ENCODE peak calls at places on chromosomes 7 and 10, in ten cellular contexts. One of them, this sample, is unnamed.

GRCh38 chr7:115014794-115015193 is 92.9 kb downstream of the MDFIC start:
- DNase-seq in activated B cell treated with CpG ODN at 0.5 μM for 24 hours: no peak
- DNase-seq in stimulated activated CD8-positive, alpha-beta memory T cell treated with anti-CD3 and anti-CD28 coated beads, Interleukin-4, amount 100 ng/mL, for 24 hours: no peak
- DNase-seq in activated T-helper 1 cell treated with anti-CD3 and anti-CD28 coated beads, Interleukin-12 subunit alpha, Interleukin-12 subunit beta, Interleukin-2, Interleukin-4 antibody, amounts not matched to agents 30 ng/mL and 10 ng/mL and 1 ng/mL, durations not matched to agents 14 hours and 24 hours and 36 hours: no peak
- DNase-seq in GM23248: no peak
- DNase-seq in stimulated activated CD4-positive, alpha-beta T cell treated with anti-CD3 and anti-CD28 coated beads, Interleukin-15, amount 100 ng/mL, for 1 hour: no peak
- DNase-seq in NT2/D1: no peak
- DNase-seq in activated T-cell treated with anti-CD3 and anti-CD28 coated beads, Interleukin-2, amount 50 U/mL, for 72 hours: no peak
- DNase-seq in brain microvascular endothelial cell: no peak
- DNase-seq in choroid plexus epithelial cell: no peak
- DNase-seq in this sample: no peak

GRCh38 chr10:122163182-122164027 is 107.7 kb upstream of the BTBD16 start:
- DNase-seq in activated B cell treated with CpG ODN at 0.5 μM for 24 hours: no peak
- DNase-seq in stimulated activated CD4-positive, alpha-beta T cell treated with anti-CD3 and anti-CD28 coated beads, Interleukin-15, amount 100 ng/mL, for 1 hour: no peak
- DNase-seq in activated T-helper 1 cell treated with anti-CD3 and anti-CD28 coated beads, Interleukin-12 subunit alpha, Interleukin-12 subunit beta, Interleukin-2, Interleukin-4 antibody, amounts not matched to agents 30 ng/mL and 10 ng/mL and 1 ng/mL, durations not matched to agents 14 hours and 24 hours and 36 hours: no peak
- DNase-seq in stimulated activated CD8-positive, alpha-beta memory T cell treated with anti-CD3 and anti-CD28 coated beads, Interleukin-4, amount 100 ng/mL, for 24 hours: no peak
- DNase-seq in activated T-cell treated with anti-CD3 and anti-CD28 coated beads, Interleukin-2, amount 50 U/mL, for 72 hours: no peak
- DNase-seq in choroid plexus epithelial cell: no peak
- DNase-seq in brain microvascular endothelial cell: no peak
- DNase-seq in GM23248: peak; percentile 71
- DNase-seq in NT2/D1: peak; percentile 86
- DNase-seq in this sample: peak; percentile 19

GRCh38 chr7:18356195-18356645 is 139.3 kb upstream of the HDAC9 start:
- DNase-seq in activated B cell treated with CpG ODN at 0.5 μM for 24 hours: no peak
- DNase-seq in NT2/D1: no peak
- DNase-seq in stimulated activated CD4-positive, alpha-beta T cell treated with anti-CD3 and anti-CD28 coated beads, Interleukin-15, amount 100 ng/mL, for 1 hour: no peak
- DNase-seq in choroid plexus epithelial cell: peak; percentile 53
- DNase-seq in brain microvascular endothelial cell: no peak
- DNase-seq in activated T-helper 1 cell treated with anti-CD3 and anti-CD28 coated beads, Interleukin-12 subunit alpha, Interleukin-12 subunit beta, Interleukin-2, Interleukin-4 antibody, amounts not matched to agents 30 ng/mL and 10 ng/mL and 1 ng/mL, durations not matched to agents 14 hours and 24 hours and 36 hours: no peak
- DNase-seq in activated T-cell treated with anti-CD3 and anti-CD28 coated beads, Interleukin-2, amount 50 U/mL, for 72 hours: no peak
- DNase-seq in GM23248: peak; percentile 56
- DNase-seq in stimulated activated CD8-positive, alpha-beta memory T cell treated with anti-CD3 and anti-CD28 coated beads, Interleukin-4, amount 100 ng/mL, for 24 hours: no peak
- DNase-seq in this sample: peak; percentile 43

GRCh38 chr7:36310897-36311296 is 78.8 kb upstream of the ANLN start:
- DNase-seq in NT2/D1: no peak
- DNase-seq in choroid plexus epithelial cell: no peak
- DNase-seq in stimulated activated CD8-positive, alpha-beta memory T cell treated with anti-CD3 and anti-CD28 coated beads, Interleukin-4, amount 100 ng/mL, for 24 hours: no peak
- DNase-seq in brain microvascular endothelial cell: no peak
- DNase-seq in stimulated activated CD4-positive, alpha-beta T cell treated with anti-CD3 and anti-CD28 coated beads, Interleukin-15, amount 100 ng/mL, for 1 hour: no peak
- DNase-seq in activated B cell treated with CpG ODN at 0.5 μM for 24 hours: no peak
- DNase-seq in activated T-helper 1 cell treated with anti-CD3 and anti-CD28 coated beads, Interleukin-12 subunit alpha, Interleukin-12 subunit beta, Interleukin-2, Interleukin-4 antibody, amounts not matched to agents 30 ng/mL and 10 ng/mL and 1 ng/mL, durations not matched to agents 14 hours and 24 hours and 36 hours: no peak
- DNase-seq in activated T-cell treated with anti-CD3 and anti-CD28 coated beads, Interleukin-2, amount 50 U/mL, for 72 hours: no peak
- DNase-seq in GM23248: no peak
- DNase-seq in this sample: no peak

GRCh38 chr10:74163313-74164068 is 12.5 kb downstream of the ADK start:
- DNase-seq in GM23248: no peak
- DNase-seq in brain microvascular endothelial cell: no peak
- DNase-seq in choroid plexus epithelial cell: no peak
- DNase-seq in stimulated activated CD4-positive, alpha-beta T cell treated with anti-CD3 and anti-CD28 coated beads, Interleukin-15, amount 100 ng/mL, for 1 hour: no peak
- DNase-seq in NT2/D1: no peak
- DNase-seq in stimulated activated CD8-positive, alpha-beta memory T cell treated with anti-CD3 and anti-CD28 coated beads, Interleukin-4, amount 100 ng/mL, for 24 hours: no peak
- DNase-seq in activated T-cell treated with anti-CD3 and anti-CD28 coated beads, Interleukin-2, amount 50 U/mL, for 72 hours: no peak
- DNase-seq in activated T-helper 1 cell treated with anti-CD3 and anti-CD28 coated beads, Interleukin-12 subunit alpha, Interleukin-12 subunit beta, Interleukin-2, Interleukin-4 antibody, amounts not matched to agents 30 ng/mL and 10 ng/mL and 1 ng/mL, durations not matched to agents 14 hours and 24 hours and 36 hours: no peak
- DNase-seq in activated B cell treated with CpG ODN at 0.5 μM for 24 hours: no peak
- DNase-seq in this sample: no peak

GRCh38 chr10:96767611-96768010 is 47.3 kb upstream of the PIK3AP1 start:
- DNase-seq in activated B cell treated with CpG ODN at 0.5 μM for 24 hours: no peak
- DNase-seq in activated T-cell treated with anti-CD3 and anti-CD28 coated beads, Interleukin-2, amount 50 U/mL, for 72 hours: no peak
- DNase-seq in stimulated activated CD8-positive, alpha-beta memory T cell treated with anti-CD3 and anti-CD28 coated beads, Interleukin-4, amount 100 ng/mL, for 24 hours: no peak
- DNase-seq in stimulated activated CD4-positive, alpha-beta T cell treated with anti-CD3 and anti-CD28 coated beads, Interleukin-15, amount 100 ng/mL, for 1 hour: no peak
- DNase-seq in NT2/D1: no peak
- DNase-seq in choroid plexus epithelial cell: no peak
- DNase-seq in brain microvascular endothelial cell: no peak
- DNase-seq in GM23248: peak; percentile 13
- DNase-seq in activated T-helper 1 cell treated with anti-CD3 and anti-CD28 coated beads, Interleukin-12 subunit alpha, Interleukin-12 subunit beta, Interleukin-2, Interleukin-4 antibody, amounts not matched to agents 30 ng/mL and 10 ng/mL and 1 ng/mL, durations not matched to agents 14 hours and 24 hours and 36 hours: no peak
- DNase-seq in this sample: no peak

GRCh38 chr7:120991570-120991969 is 3.1 kb downstream of the CPED1 start:
- DNase-seq in activated T-cell treated with anti-CD3 and anti-CD28 coated beads, Interleukin-2, amount 50 U/mL, for 72 hours: no peak
- DNase-seq in activated B cell treated with CpG ODN at 0.5 μM for 24 hours: no peak
- DNase-seq in NT2/D1: no peak
- DNase-seq in activated T-helper 1 cell treated with anti-CD3 and anti-CD28 coated beads, Interleukin-12 subunit alpha, Interleukin-12 subunit beta, Interleukin-2, Interleukin-4 antibody, amounts not matched to agents 30 ng/mL and 10 ng/mL and 1 ng/mL, durations not matched to agents 14 hours and 24 hours and 36 hours: no peak
- DNase-seq in brain microvascular endothelial cell: no peak
- DNase-seq in GM23248: peak; percentile 79
- DNase-seq in choroid plexus epithelial cell: peak; percentile 72
- DNase-seq in stimulated activated CD4-positive, alpha-beta T cell treated with anti-CD3 and anti-CD28 coated beads, Interleukin-15, amount 100 ng/mL, for 1 hour: no peak
- DNase-seq in stimulated activated CD8-positive, alpha-beta memory T cell treated with anti-CD3 and anti-CD28 coated beads, Interleukin-4, amount 100 ng/mL, for 24 hours: no peak
- DNase-seq in this sample: no peak

GRCh38 chr10:102917314-102917961 is 656 bp upstream of the CNNM2 start:
- DNase-seq in GM23248: peak; percentile 88
- DNase-seq in brain microvascular endothelial cell: peak; percentile 48
- DNase-seq in stimulated activated CD8-positive, alpha-beta memory T cell treated with anti-CD3 and anti-CD28 coated beads, Interleukin-4, amount 100 ng/mL, for 24 hours: peak; percentile 71
- DNase-seq in NT2/D1: peak; percentile 36
- DNase-seq in activated B cell treated with CpG ODN at 0.5 μM for 24 hours: peak; percentile 76
- DNase-seq in choroid plexus epithelial cell: peak; percentile 78
- DNase-seq in activated T-cell treated with anti-CD3 and anti-CD28 coated beads, Interleukin-2, amount 50 U/mL, for 72 hours: peak; percentile 89
- DNase-seq in stimulated activated CD4-positive, alpha-beta T cell treated with anti-CD3 and anti-CD28 coated beads, Interleukin-15, amount 100 ng/mL, for 1 hour: peak; percentile 63
- DNase-seq in activated T-helper 1 cell treated with anti-CD3 and anti-CD28 coated beads, Interleukin-12 subunit alpha, Interleukin-12 subunit beta, Interleukin-2, Interleukin-4 antibody, amounts not matched to agents 30 ng/mL and 10 ng/mL and 1 ng/mL, durations not matched to agents 14 hours and 24 hours and 36 hours: peak; percentile 78
- DNase-seq in this sample: no peak

GRCh38 chr10:43348511-43349312 is 22.7 kb upstream of the FXYD4 start:
- DNase-seq in stimulated activated CD8-positive, alpha-beta memory T cell treated with anti-CD3 and anti-CD28 coated beads, Interleukin-4, amount 100 ng/mL, for 24 hours: peak; percentile 72
- DNase-seq in activated T-helper 1 cell treated with anti-CD3 and anti-CD28 coated beads, Interleukin-12 subunit alpha, Interleukin-12 subunit beta, Interleukin-2, Interleukin-4 antibody, amounts not matched to agents 30 ng/mL and 10 ng/mL and 1 ng/mL, durations not matched to agents 14 hours and 24 hours and 36 hours: peak; percentile 80
- DNase-seq in activated T-cell treated with anti-CD3 and anti-CD28 coated beads, Interleukin-2, amount 50 U/mL, for 72 hours: peak; percentile 84
- DNase-seq in activated B cell treated with CpG ODN at 0.5 μM for 24 hours: peak; percentile 59
- DNase-seq in NT2/D1: peak; percentile 80
- DNase-seq in brain microvascular endothelial cell: peak; percentile 75
- DNase-seq in GM23248: peak; percentile 88
- DNase-seq in choroid plexus epithelial cell: peak; percentile 87
- DNase-seq in stimulated activated CD4-positive, alpha-beta T cell treated with anti-CD3 and anti-CD28 coated beads, Interleukin-15, amount 100 ng/mL, for 1 hour: peak; percentile 77
- DNase-seq in this sample: peak; percentile 63

GRCh38 chr10:93629636-93630291 is 17.4 kb downstream of the PDE6C start:
- DNase-seq in stimulated activated CD4-positive, alpha-beta T cell treated with anti-CD3 and anti-CD28 coated beads, Interleukin-15, amount 100 ng/mL, for 1 hour: no peak
- DNase-seq in GM23248: no peak
- DNase-seq in brain microvascular endothelial cell: no peak
- DNase-seq in stimulated activated CD8-positive, alpha-beta memory T cell treated with anti-CD3 and anti-CD28 coated beads, Interleukin-4, amount 100 ng/mL, for 24 hours: no peak
- DNase-seq in activated T-helper 1 cell treated with anti-CD3 and anti-CD28 coated beads, Interleukin-12 subunit alpha, Interleukin-12 subunit beta, Interleukin-2, Interleukin-4 antibody, amounts not matched to agents 30 ng/mL and 10 ng/mL and 1 ng/mL, durations not matched to agents 14 hours and 24 hours and 36 hours: no peak
- DNase-seq in activated T-cell treated with anti-CD3 and anti-CD28 coated beads, Interleukin-2, amount 50 U/mL, for 72 hours: no peak
- DNase-seq in activated B cell treated with CpG ODN at 0.5 μM for 24 hours: no peak
- DNase-seq in NT2/D1: no peak
- DNase-seq in choroid plexus epithelial cell: peak; percentile 1
- DNase-seq in this sample: no peak

GRCh38 chr7:38584443-38585210 is 46.5 kb downstream of the AMPH start:
- DNase-seq in stimulated activated CD8-positive, alpha-beta memory T cell treated with anti-CD3 and anti-CD28 coated beads, Interleukin-4, amount 100 ng/mL, for 24 hours: no peak
- DNase-seq in activated T-helper 1 cell treated with anti-CD3 and anti-CD28 coated beads, Interleukin-12 subunit alpha, Interleukin-12 subunit beta, Interleukin-2, Interleukin-4 antibody, amounts not matched to agents 30 ng/mL and 10 ng/mL and 1 ng/mL, durations not matched to agents 14 hours and 24 hours and 36 hours: no peak
- DNase-seq in GM23248: peak; percentile 87
- DNase-seq in choroid plexus epithelial cell: peak; percentile 64
- DNase-seq in brain microvascular endothelial cell: peak; percentile 67
- DNase-seq in stimulated activated CD4-positive, alpha-beta T cell treated with anti-CD3 and anti-CD28 coated beads, Interleukin-15, amount 100 ng/mL, for 1 hour: no peak
- DNase-seq in activated T-cell treated with anti-CD3 and anti-CD28 coated beads, Interleukin-2, amount 50 U/mL, for 72 hours: no peak
- DNase-seq in NT2/D1: no peak
- DNase-seq in activated B cell treated with CpG ODN at 0.5 μM for 24 hours: no peak
- DNase-seq in this sample: no peak

GRCh38 chr10:114393482-114393881 is 10.8 kb downstream of the AFAP1L2 start:
- DNase-seq in GM23248: no peak
- DNase-seq in stimulated activated CD4-positive, alpha-beta T cell treated with anti-CD3 and anti-CD28 coated beads, Interleukin-15, amount 100 ng/mL, for 1 hour: no peak
- DNase-seq in choroid plexus epithelial cell: peak; percentile 43
- DNase-seq in stimulated activated CD8-positive, alpha-beta memory T cell treated with anti-CD3 and anti-CD28 coated beads, Interleukin-4, amount 100 ng/mL, for 24 hours: no peak
- DNase-seq in activated T-helper 1 cell treated with anti-CD3 and anti-CD28 coated beads, Interleukin-12 subunit alpha, Interleukin-12 subunit beta, Interleukin-2, Interleukin-4 antibody, amounts not matched to agents 30 ng/mL and 10 ng/mL and 1 ng/mL, durations not matched to agents 14 hours and 24 hours and 36 hours: no peak
- DNase-seq in activated T-cell treated with anti-CD3 and anti-CD28 coated beads, Interleukin-2, amount 50 U/mL, for 72 hours: no peak
- DNase-seq in NT2/D1: no peak
- DNase-seq in brain microvascular endothelial cell: peak; percentile 39
- DNase-seq in activated B cell treated with CpG ODN at 0.5 μM for 24 hours: no peak
- DNase-seq in this sample: no peak

GRCh38 chr7:107078517-107078966 is 34.0 kb downstream of the PRKAR2B start:
- DNase-seq in NT2/D1: peak; percentile 20
- DNase-seq in activated T-cell treated with anti-CD3 and anti-CD28 coated beads, Interleukin-2, amount 50 U/mL, for 72 hours: no peak
- DNase-seq in brain microvascular endothelial cell: peak; percentile 45
- DNase-seq in activated T-helper 1 cell treated with anti-CD3 and anti-CD28 coated beads, Interleukin-12 subunit alpha, Interleukin-12 subunit beta, Interleukin-2, Interleukin-4 antibody, amounts not matched to agents 30 ng/mL and 10 ng/mL and 1 ng/mL, durations not matched to agents 14 hours and 24 hours and 36 hours: no peak
- DNase-seq in activated B cell treated with CpG ODN at 0.5 μM for 24 hours: no peak
- DNase-seq in stimulated activated CD8-positive, alpha-beta memory T cell treated with anti-CD3 and anti-CD28 coated beads, Interleukin-4, amount 100 ng/mL, for 24 hours: no peak
- DNase-seq in choroid plexus epithelial cell: peak; percentile 60
- DNase-seq in GM23248: peak; percentile 7
- DNase-seq in stimulated activated CD4-positive, alpha-beta T cell treated with anti-CD3 and anti-CD28 coated beads, Interleukin-15, amount 100 ng/mL, for 1 hour: no peak
- DNase-seq in this sample: no peak

GRCh38 chr10:75398630-75399460 is 2.7 kb downstream of the ZNF503 start:
- DNase-seq in stimulated activated CD4-positive, alpha-beta T cell treated with anti-CD3 and anti-CD28 coated beads, Interleukin-15, amount 100 ng/mL, for 1 hour: no peak
- DNase-seq in activated T-helper 1 cell treated with anti-CD3 and anti-CD28 coated beads, Interleukin-12 subunit alpha, Interleukin-12 subunit beta, Interleukin-2, Interleukin-4 antibody, amounts not matched to agents 30 ng/mL and 10 ng/mL and 1 ng/mL, durations not matched to agents 14 hours and 24 hours and 36 hours: no peak
- DNase-seq in stimulated activated CD8-positive, alpha-beta memory T cell treated with anti-CD3 and anti-CD28 coated beads, Interleukin-4, amount 100 ng/mL, for 24 hours: no peak
- DNase-seq in GM23248: peak; percentile 71
- DNase-seq in activated B cell treated with CpG ODN at 0.5 μM for 24 hours: no peak
- DNase-seq in activated T-cell treated with anti-CD3 and anti-CD28 coated beads, Interleukin-2, amount 50 U/mL, for 72 hours: no peak
- DNase-seq in brain microvascular endothelial cell: no peak
- DNase-seq in NT2/D1: no peak
- DNase-seq in choroid plexus epithelial cell: no peak
- DNase-seq in this sample: no peak

GRCh38 chr7:122303522-122303970 is 1.0 kb downstream of the FEZF1 start:
- DNase-seq in GM23248: no peak
- DNase-seq in stimulated activated CD8-positive, alpha-beta memory T cell treated with anti-CD3 and anti-CD28 coated beads, Interleukin-4, amount 100 ng/mL, for 24 hours: no peak
- DNase-seq in choroid plexus epithelial cell: no peak
- DNase-seq in stimulated activated CD4-positive, alpha-beta T cell treated with anti-CD3 and anti-CD28 coated beads, Interleukin-15, amount 100 ng/mL, for 1 hour: no peak
- DNase-seq in activated T-cell treated with anti-CD3 and anti-CD28 coated beads, Interleukin-2, amount 50 U/mL, for 72 hours: no peak
- DNase-seq in activated B cell treated with CpG ODN at 0.5 μM for 24 hours: no peak
- DNase-seq in NT2/D1: no peak
- DNase-seq in brain microvascular endothelial cell: no peak
- DNase-seq in activated T-helper 1 cell treated with anti-CD3 and anti-CD28 coated beads, Interleukin-12 subunit alpha, Interleukin-12 subunit beta, Interleukin-2, Interleukin-4 antibody, amounts not matched to agents 30 ng/mL and 10 ng/mL and 1 ng/mL, durations not matched to agents 14 hours and 24 hours and 36 hours: no peak
- DNase-seq in this sample: no peak

GRCh38 chr10:23310443-23310842 is 34.2 kb downstream of the C10orf67 start:
- DNase-seq in activated T-cell treated with anti-CD3 and anti-CD28 coated beads, Interleukin-2, amount 50 U/mL, for 72 hours: no peak
- DNase-seq in activated B cell treated with CpG ODN at 0.5 μM for 24 hours: no peak
- DNase-seq in NT2/D1: no peak
- DNase-seq in choroid plexus epithelial cell: peak; percentile 6
- DNase-seq in stimulated activated CD4-positive, alpha-beta T cell treated with anti-CD3 and anti-CD28 coated beads, Interleukin-15, amount 100 ng/mL, for 1 hour: no peak
- DNase-seq in activated T-helper 1 cell treated with anti-CD3 and anti-CD28 coated beads, Interleukin-12 subunit alpha, Interleukin-12 subunit beta, Interleukin-2, Interleukin-4 antibody, amounts not matched to agents 30 ng/mL and 10 ng/mL and 1 ng/mL, durations not matched to agents 14 hours and 24 hours and 36 hours: no peak
- DNase-seq in brain microvascular endothelial cell: no peak
- DNase-seq in stimulated activated CD8-positive, alpha-beta memory T cell treated with anti-CD3 and anti-CD28 coated beads, Interleukin-4, amount 100 ng/mL, for 24 hours: no peak
- DNase-seq in GM23248: no peak
- DNase-seq in this sample: no peak

GRCh38 chr7:128691227-128691626 is 19.1 kb downstream of the GARIN1A start:
- DNase-seq in GM23248: no peak
- DNase-seq in activated T-helper 1 cell treated with anti-CD3 and anti-CD28 coated beads, Interleukin-12 subunit alpha, Interleukin-12 subunit beta, Interleukin-2, Interleukin-4 antibody, amounts not matched to agents 30 ng/mL and 10 ng/mL and 1 ng/mL, durations not matched to agents 14 hours and 24 hours and 36 hours: no peak
- DNase-seq in activated B cell treated with CpG ODN at 0.5 μM for 24 hours: no peak
- DNase-seq in choroid plexus epithelial cell: no peak
- DNase-seq in activated T-cell treated with anti-CD3 and anti-CD28 coated beads, Interleukin-2, amount 50 U/mL, for 72 hours: no peak
- DNase-seq in brain microvascular endothelial cell: no peak
- DNase-seq in stimulated activated CD4-positive, alpha-beta T cell treated with anti-CD3 and anti-CD28 coated beads, Interleukin-15, amount 100 ng/mL, for 1 hour: no peak
- DNase-seq in NT2/D1: no peak
- DNase-seq in stimulated activated CD8-positive, alpha-beta memory T cell treated with anti-CD3 and anti-CD28 coated beads, Interleukin-4, amount 100 ng/mL, for 24 hours: no peak
- DNase-seq in this sample: no peak

GRCh38 chr7:11428877-11429617 is 403.0 kb downstream of the THSD7A start:
- DNase-seq in choroid plexus epithelial cell: no peak
- DNase-seq in GM23248: no peak
- DNase-seq in activated B cell treated with CpG ODN at 0.5 μM for 24 hours: no peak
- DNase-seq in stimulated activated CD4-positive, alpha-beta T cell treated with anti-CD3 and anti-CD28 coated beads, Interleukin-15, amount 100 ng/mL, for 1 hour: no peak
- DNase-seq in brain microvascular endothelial cell: no peak
- DNase-seq in activated T-helper 1 cell treated with anti-CD3 and anti-CD28 coated beads, Interleukin-12 subunit alpha, Interleukin-12 subunit beta, Interleukin-2, Interleukin-4 antibody, amounts not matched to agents 30 ng/mL and 10 ng/mL and 1 ng/mL, durations not matched to agents 14 hours and 24 hours and 36 hours: no peak
- DNase-seq in activated T-cell treated with anti-CD3 and anti-CD28 coated beads, Interleukin-2, amount 50 U/mL, for 72 hours: no peak
- DNase-seq in NT2/D1: no peak
- DNase-seq in stimulated activated CD8-positive, alpha-beta memory T cell treated with anti-CD3 and anti-CD28 coated beads, Interleukin-4, amount 100 ng/mL, for 24 hours: no peak
- DNase-seq in this sample: no peak

GRCh38 chr7:64183126-64183742 is 23.8 kb upstream of the ZNF735 start:
- DNase-seq in activated B cell treated with CpG ODN at 0.5 μM for 24 hours: no peak
- DNase-seq in brain microvascular endothelial cell: no peak
- DNase-seq in activated T-helper 1 cell treated with anti-CD3 and anti-CD28 coated beads, Interleukin-12 subunit alpha, Interleukin-12 subunit beta, Interleukin-2, Interleukin-4 antibody, amounts not matched to agents 30 ng/mL and 10 ng/mL and 1 ng/mL, durations not matched to agents 14 hours and 24 hours and 36 hours: no peak
- DNase-seq in stimulated activated CD8-positive, alpha-beta memory T cell treated with anti-CD3 and anti-CD28 coated beads, Interleukin-4, amount 100 ng/mL, for 24 hours: peak; percentile 22
- DNase-seq in stimulated activated CD4-positive, alpha-beta T cell treated with anti-CD3 and anti-CD28 coated beads, Interleukin-15, amount 100 ng/mL, for 1 hour: no peak
- DNase-seq in choroid plexus epithelial cell: no peak
- DNase-seq in GM23248: peak; percentile 5
- DNase-seq in NT2/D1: peak; percentile 13
- DNase-seq in activated T-cell treated with anti-CD3 and anti-CD28 coated beads, Interleukin-2, amount 50 U/mL, for 72 hours: peak; percentile 17
- DNase-seq in this sample: no peak

GRCh38 chr10:133088524-133089460 is 1.1 kb downstream of the ADGRA1 start:
- DNase-seq in GM23248: no peak
- DNase-seq in activated T-cell treated with anti-CD3 and anti-CD28 coated beads, Interleukin-2, amount 50 U/mL, for 72 hours: no peak
- DNase-seq in choroid plexus epithelial cell: no peak
- DNase-seq in activated B cell treated with CpG ODN at 0.5 μM for 24 hours: no peak
- DNase-seq in stimulated activated CD8-positive, alpha-beta memory T cell treated with anti-CD3 and anti-CD28 coated beads, Interleukin-4, amount 100 ng/mL, for 24 hours: no peak
- DNase-seq in brain microvascular endothelial cell: no peak
- DNase-seq in activated T-helper 1 cell treated with anti-CD3 and anti-CD28 coated beads, Interleukin-12 subunit alpha, Interleukin-12 subunit beta, Interleukin-2, Interleukin-4 antibody, amounts not matched to agents 30 ng/mL and 10 ng/mL and 1 ng/mL, durations not matched to agents 14 hours and 24 hours and 36 hours: no peak
- DNase-seq in NT2/D1: no peak
- DNase-seq in stimulated activated CD4-positive, alpha-beta T cell treated with anti-CD3 and anti-CD28 coated beads, Interleukin-15, amount 100 ng/mL, for 1 hour: no peak
- DNase-seq in this sample: no peak

GRCh38 chr10:130967784-130968183 is 343.7 kb downstream of the TCERG1L start:
- DNase-seq in NT2/D1: no peak
- DNase-seq in activated T-cell treated with anti-CD3 and anti-CD28 coated beads, Interleukin-2, amount 50 U/mL, for 72 hours: no peak
- DNase-seq in choroid plexus epithelial cell: no peak
- DNase-seq in activated B cell treated with CpG ODN at 0.5 μM for 24 hours: no peak
- DNase-seq in stimulated activated CD4-positive, alpha-beta T cell treated with anti-CD3 and anti-CD28 coated beads, Interleukin-15, amount 100 ng/mL, for 1 hour: no peak
- DNase-seq in activated T-helper 1 cell treated with anti-CD3 and anti-CD28 coated beads, Interleukin-12 subunit alpha, Interleukin-12 subunit beta, Interleukin-2, Interleukin-4 antibody, amounts not matched to agents 30 ng/mL and 10 ng/mL and 1 ng/mL, durations not matched to agents 14 hours and 24 hours and 36 hours: no peak
- DNase-seq in brain microvascular endothelial cell: no peak
- DNase-seq in stimulated activated CD8-positive, alpha-beta memory T cell treated with anti-CD3 and anti-CD28 coated beads, Interleukin-4, amount 100 ng/mL, for 24 hours: no peak
- DNase-seq in GM23248: no peak
- DNase-seq in this sample: no peak